ENCODE peak calls at places on chromosomes 11 and 22, in five cellular contexts. A is GM20000, F is coronary artery, D is fibroblast of lung, M is Peyer's patch. X is an unnamed sample.

GRCh38 chr22:24398409-24398808 is 29.0 kb upstream of the ADORA2A start:
- DNase-seq in A (no peak), F (no peak), D (no peak), M (no peak), X (no peak)

GRCh38 chr11:78586452-78587046 is 11.9 kb upstream of the NARS2 start:
- DNase-seq in A (peak), F (no peak), D (peak), M (no peak), X (no peak)

GRCh38 chr22:28904211-28904808 is 20.9 kb downstream of the ZNRF3 start:
- DNase-seq in A (no peak), F (no peak), D (peak), M (no peak), X (no peak)

GRCh38 chr11:14842002-14842401 is 50.0 kb downstream of the CYP2R1 start:
- DNase-seq in A (no peak), F (no peak), D (no peak), M (no peak), X (no peak)

GRCh38 chr11:117095301-117096139 is 2.7 kb downstream of the SIK3 start:
- DNase-seq in A (no peak), F (no peak), D (peak), M (no peak), X (no peak)

GRCh38 chr11:115941044-115941443 is 436.8 kb upstream of the CADM1 start:
- DNase-seq in A (no peak), F (no peak), D (no peak), M (no peak), X (no peak)

GRCh38 chr11:67238894-67239794 is 27.1 kb upstream of the GRK2 start:
- DNase-seq in A (no peak), F (no peak), D (peak), M (no peak), X (no peak)

GRCh38 chr22:27518583-27519437 is 282.7 kb downstream of the MN1 start:
- DNase-seq in A (no peak), F (no peak), D (no peak), M (no peak), X (no peak)

GRCh38 chr11:32916994-32917393 is 24.4 kb downstream of the QSER1 start:
- DNase-seq in A (no peak), F (no peak), D (no peak), M (no peak), X (no peak)

GRCh38 chr11:134939905-134940304 is 527.9 kb upstream of the B3GAT1 start:
- DNase-seq in A (no peak), F (no peak), D (no peak), M (no peak), X (no peak)

GRCh38 chr22:50245214-50246072 is 620 bp upstream of the TUBGCP6 start:
- DNase-seq in A (no peak), F (no peak), D (no peak), M (no peak), X (no peak)

GRCh38 chr11:70522613-70523311 is 124.4 kb downstream of the CTTN start:
- DNase-seq in A (no peak), F (no peak), D (no peak), M (no peak), X (no peak)

GRCh38 chr11:86793307-86793706 is 7.0 kb upstream of the PRSS23 start:
- DNase-seq in A (no peak), F (no peak), D (no peak), M (no peak), X (no peak)

GRCh38 chr11:131065435-131066295 is 149.4 kb upstream of the SNX19 start:
- DNase-seq in A (no peak), F (no peak), D (no peak), M (no peak), X (no peak)

GRCh38 chr11:133153031-133153430 is 379.3 kb downstream of the OPCML start:
- DNase-seq in A (no peak), F (no peak), D (no peak), M (no peak), X (no peak)

GRCh38 chr22:49067504-49067903 is 760.2 kb downstream of the BRD1 start:
- DNase-seq in A (no peak), F (no peak), D (no peak), M (no peak), X (no peak)

GRCh38 chr11:104926771-104927470 is 28.7 kb upstream of the CASP12 start:
- DNase-seq in A (no peak), F (no peak), D (no peak), M (no peak), X (no peak)

GRCh38 chr22:27885977-27886842 is 32.8 kb downstream of the PITPNB start:
- DNase-seq in A (peak), F (no peak), D (peak), M (peak), X (peak)

GRCh38 chr11:14904745-14905103 is 12.7 kb upstream of the CYP2R1 start:
- DNase-seq in A (peak), F (peak), D (peak), M (peak), X (peak)

GRCh38 chr22:19751497-19752245 is 8.9 kb upstream of the TBX1 start:
- DNase-seq in A (no peak), F (no peak), D (no peak), M (no peak), X (no peak)

GRCh38 chr22:32858121-32858703 is 56.7 kb downstream of the TIMP3 start:
- DNase-seq in A (no peak), F (no peak), D (no peak), M (no peak), X (no peak)

GRCh38 chr22:25062378-25063095 is 110.0 kb downstream of the KIAA1671 start:
- DNase-seq in A (no peak), F (no peak), D (no peak), M (peak), X (peak)

GRCh38 chr11:36744375-36745168 is 146.5 kb upstream of the RAG2 start:
- DNase-seq in A (peak), F (peak), D (peak), M (peak), X (peak)

GRCh38 chr22:47377926-47378560 is 615.6 kb downstream of the TBC1D22A start:
- DNase-seq in A (no peak), F (no peak), D (no peak), M (no peak), X (no peak)

GRCh38 chr22:30867746-30868662 is 100.6 kb downstream of the MORC2 start:
- DNase-seq in A (no peak), F (peak), D (no peak), M (no peak), X (no peak)

GRCh38 chr22:25637672-25638071 is 73.2 kb downstream of the GRK3 start:
- DNase-seq in A (no peak), F (no peak), D (no peak), M (no peak), X (no peak)

GRCh38 chr22:36930041-36930935 is 16.9 kb downstream of the CSF2RB start:
- DNase-seq in A (no peak), F (no peak), D (no peak), M (no peak), X (no peak)

GRCh38 chr11:76185931-76186401 is 20.3 kb downstream of the WNT11 start:
- DNase-seq in A (no peak), F (peak), D (peak), M (no peak), X (no peak)

GRCh38 chr22:45263790-45264269 is 20.9 kb upstream of the UPK3A start:
- DNase-seq in A (peak), F (no peak), D (peak), M (peak), X (peak)

DNA sequence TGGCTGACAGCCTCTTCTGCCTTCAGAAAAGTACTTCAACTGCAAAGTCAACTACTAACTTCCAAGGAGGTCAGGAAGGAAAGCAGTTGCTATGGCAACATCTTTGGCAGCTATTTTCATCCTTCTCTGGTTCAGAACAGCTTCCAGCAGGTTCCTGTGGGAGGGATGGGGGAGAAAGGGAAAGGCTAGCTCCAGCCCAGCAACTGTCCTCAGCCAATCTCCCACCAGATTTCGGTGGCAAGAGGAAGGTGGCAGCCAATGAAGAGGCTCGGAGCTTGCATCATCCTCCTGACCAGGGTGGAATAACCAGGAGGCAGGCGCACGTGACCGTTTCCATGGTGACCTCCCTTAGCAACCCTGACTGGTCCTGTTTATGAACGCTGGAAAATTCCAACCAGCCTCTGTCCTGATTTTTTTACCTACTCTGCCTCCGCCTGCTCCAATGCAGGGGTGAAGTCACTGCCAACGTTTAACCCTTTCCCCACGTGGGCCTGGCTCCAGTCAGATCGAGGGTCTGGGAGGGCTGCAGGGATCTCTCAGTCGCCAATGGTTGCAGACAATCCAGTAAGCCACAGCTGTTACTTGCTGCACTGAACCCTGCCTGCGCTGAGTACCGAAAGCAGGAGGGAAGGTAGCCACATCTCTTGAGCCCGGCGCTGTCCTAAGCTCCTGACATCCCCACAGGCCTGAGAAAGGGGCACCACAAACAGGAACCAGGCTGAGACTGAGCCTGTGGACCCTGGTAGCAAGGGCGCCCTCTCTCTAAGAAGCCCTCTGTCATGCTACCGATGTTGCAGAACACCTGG is 11.2 kb upstream of the MALAT1 start:
- DNase-seq in A (peak), F (peak), D (peak), M (peak), X (peak)
- TF ChIP-seq CTCF in A (no peak), F (no peak), D (no peak), M (no peak), X (no peak)

GRCh38 chr11:120513436-120514315 is 2.1 kb downstream of the GRIK4 start:
- DNase-seq in A (no peak), F (peak), D (no peak), M (no peak), X (no peak)

GRCh38 chr11:120511804-120512726 is 517 bp downstream of the GRIK4 start:
- DNase-seq in A (peak), F (peak), D (no peak), M (no peak), X (no peak)

GRCh38 chr11:120514541-120515121 is 3.1 kb downstream of the GRIK4 start:
- DNase-seq in A (no peak), F (no peak), D (no peak), M (no peak), X (no peak)

GRCh38 chr11:120511116-120511803 is at the start of gene GRIK4:
- DNase-seq in A (peak), F (peak), D (peak), M (peak), X (peak)

DNA sequence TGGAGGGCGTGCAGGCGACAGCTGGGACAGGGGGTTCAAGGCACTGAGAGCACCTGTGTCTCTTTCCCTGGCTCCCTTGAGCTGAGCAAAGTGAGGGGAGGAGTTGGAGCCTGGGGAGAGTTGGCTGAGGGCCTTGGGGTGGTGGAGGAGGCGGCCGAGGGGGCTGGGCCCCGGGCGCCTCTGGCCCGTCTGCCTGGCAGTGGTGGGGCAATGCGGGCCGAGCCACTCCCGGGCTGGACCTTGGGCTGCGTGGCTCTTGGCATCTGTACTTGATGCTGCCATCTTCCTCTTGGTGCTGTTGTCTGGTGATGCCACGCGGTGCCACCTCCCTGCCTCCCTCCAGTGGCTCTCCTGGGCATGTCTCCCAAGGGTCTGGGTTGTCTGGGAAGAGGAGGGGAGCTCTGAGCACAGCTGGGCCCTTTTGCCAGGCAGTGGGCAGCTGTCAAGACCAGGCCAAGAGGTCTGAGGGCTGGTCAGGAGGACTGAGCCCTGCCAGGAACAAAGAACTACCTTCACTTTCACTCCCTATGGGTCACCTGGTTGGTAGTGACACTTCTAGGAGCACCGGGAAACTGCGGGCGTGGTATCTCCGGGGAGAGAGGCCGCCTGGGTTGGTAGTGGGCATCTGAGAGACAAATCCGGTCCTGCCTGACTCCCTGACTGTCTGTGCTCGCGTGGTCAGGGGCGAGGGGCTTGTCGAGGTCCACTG is 1.3 kb downstream of the GRIK4 start:
- DNase-seq in A (no peak), F (peak), D (no peak), M (no peak), X (no peak)
- TF ChIP-seq CTCF in A (no peak), F (no peak), D (peak), M (no peak), X (no peak)

DNA sequence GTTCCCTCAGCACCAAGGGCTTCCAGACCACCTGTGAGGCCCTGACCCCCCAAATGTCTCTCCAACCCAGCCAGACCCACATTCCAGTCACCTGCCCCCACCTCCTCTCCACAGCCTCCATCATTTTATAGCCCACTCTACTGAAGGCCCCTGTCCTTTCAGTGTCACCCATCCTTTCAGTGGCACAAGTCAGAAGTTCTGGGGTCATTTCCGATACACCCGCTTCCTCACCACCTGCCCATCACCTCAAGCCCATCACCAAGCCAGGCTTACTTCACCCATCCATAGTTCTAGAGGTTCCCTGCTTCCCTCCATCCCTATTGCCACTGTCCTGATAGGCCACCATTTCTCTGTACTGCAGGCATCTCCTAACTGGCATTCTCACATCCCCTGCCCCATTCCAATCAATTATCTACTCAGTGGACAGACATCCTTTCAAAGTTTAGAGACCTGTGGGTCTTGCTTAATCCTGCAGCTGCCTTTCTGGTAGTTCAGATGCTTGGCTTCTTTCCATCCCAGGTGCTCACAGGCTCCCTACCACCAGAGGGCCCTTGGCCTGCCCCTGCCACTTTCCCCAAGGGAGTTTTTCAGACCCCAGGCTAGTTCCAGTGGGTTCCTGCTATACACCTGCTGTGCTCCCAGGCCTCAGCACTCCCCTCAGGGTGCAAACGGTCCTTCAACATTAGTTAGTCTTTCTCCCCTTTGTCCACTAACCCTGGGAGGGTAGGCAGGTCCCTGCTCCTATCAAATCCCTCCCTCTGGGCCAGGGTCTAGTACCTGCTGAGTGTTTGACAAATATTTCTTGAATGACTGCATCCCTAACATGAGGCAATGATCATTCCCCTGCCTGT is 7.6 kb downstream of the KCNQ1OT1 start:
- DNase-seq in A (no peak), F (no peak), D (no peak), M (no peak), X (no peak)
- TF ChIP-seq CTCF in A (peak), F (no peak), D (peak), M (peak), X (no peak)

DNA sequence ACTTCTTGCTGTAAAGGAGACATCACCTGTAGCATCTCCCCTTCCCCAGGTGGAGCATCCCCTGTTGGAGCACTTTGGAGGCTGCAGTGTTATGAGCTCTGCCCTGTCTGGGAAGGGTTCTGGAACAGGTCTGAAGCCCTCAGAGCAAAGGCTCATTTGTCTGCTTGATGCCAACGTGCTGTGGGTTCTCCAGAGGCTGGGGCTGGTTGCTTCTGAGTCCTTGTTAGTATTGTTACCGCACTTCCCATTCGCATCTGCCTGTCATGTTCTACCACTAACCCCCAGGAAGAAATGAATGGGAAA is 73.1 kb downstream of the PACS1 start:
- DNase-seq in A (no peak), F (no peak), D (no peak), M (no peak), X (no peak)
- TF ChIP-seq CTCF in A (no peak), F (no peak), D (no peak), M (no peak), X (no peak)

GRCh38 chr11:55714982-55715888 is 53.2 kb downstream of the OR4C6 start:
- DNase-seq in A (no peak), F (no peak), D (no peak), M (no peak), X (peak)
- TF ChIP-seq CTCF in A (peak), F (no peak), D (no peak), M (no peak), X (peak)